ENCODE peak calls at places on chromosome 10, in five cellular contexts. Z, O, F, V and G are unnamed samples.

GRCh38 chr10:133008196-133008595 is 65.8 kb upstream of the CFAP46 start:
- DNase-seq in Z (no peak), O (no peak), F (no peak), V (no peak), G (no peak)

GRCh38 chr10:119020627-119020946 is 8.9 kb upstream of the NANOS1 start:
- DNase-seq in Z (no peak), O (peak; percentile 79), F (no peak), V (peak; percentile 61), G (no peak)

GRCh38 chr10:62779487-62780248 is 24.9 kb upstream of the ADO start:
- DNase-seq in Z (no peak), O (peak; percentile 75), F (no peak), V (no peak), G (no peak)

GRCh38 chr10:8069627-8070026 is 15.1 kb downstream of the GATA3 start:
- DNase-seq in Z (no peak), O (no peak), F (no peak), V (no peak), G (no peak)

GRCh38 chr10:29056729-29057128 is 232.1 kb upstream of the LYZL1 start:
- DNase-seq in Z (no peak), O (no peak), F (no peak), V (no peak), G (no peak)

GRCh38 chr10:44860811-44861751 is 50.1 kb upstream of the TMEM72 start:
- DNase-seq in Z (peak; percentile 38), O (peak; percentile 68), F (no peak), V (peak; percentile 64), G (no peak)

GRCh38 chr10:79145174-79145483 is 76.4 kb downstream of the ZMIZ1 start:
- DNase-seq in Z (no peak), O (no peak), F (no peak), V (no peak), G (no peak)

GRCh38 chr10:67772894-67773511 is 65.0 kb downstream of the DNAJC12 start:
- DNase-seq in Z (no peak), O (peak; percentile 17), F (no peak), V (no peak), G (no peak)

GRCh38 chr10:96747734-96748550 is 27.6 kb upstream of the PIK3AP1 start:
- DNase-seq in Z (no peak), O (no peak), F (no peak), V (no peak), G (no peak)

DNA sequence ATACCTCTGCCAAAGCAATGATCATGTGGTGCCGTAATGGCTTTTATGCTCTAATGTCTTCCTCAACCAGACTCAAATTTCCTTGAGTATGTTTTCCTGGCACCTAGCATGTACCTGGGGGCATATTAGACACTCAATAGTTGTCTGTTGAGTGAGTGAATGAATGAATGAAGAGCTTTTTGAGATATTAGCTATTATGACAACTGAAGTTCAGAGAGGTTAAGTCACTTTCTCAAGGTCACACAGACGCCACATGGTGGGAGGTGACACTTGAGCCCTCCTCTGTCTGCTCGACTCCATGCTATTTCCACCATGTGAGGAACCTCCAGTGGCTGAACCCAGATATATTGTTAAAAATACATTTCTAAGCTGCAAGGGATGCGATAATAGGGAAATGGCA is 132.1 kb downstream of the PRPF18 start:
- DNase-seq in Z (no peak), O (no peak), F (no peak), V (no peak), G (no peak)
- H3K4me3 ChIP-seq in Z (no peak overlapping the region), O (no peak overlapping the region), F (no peak overlapping the region), V (no peak overlapping the region), G (no peak overlapping the region)

DNA sequence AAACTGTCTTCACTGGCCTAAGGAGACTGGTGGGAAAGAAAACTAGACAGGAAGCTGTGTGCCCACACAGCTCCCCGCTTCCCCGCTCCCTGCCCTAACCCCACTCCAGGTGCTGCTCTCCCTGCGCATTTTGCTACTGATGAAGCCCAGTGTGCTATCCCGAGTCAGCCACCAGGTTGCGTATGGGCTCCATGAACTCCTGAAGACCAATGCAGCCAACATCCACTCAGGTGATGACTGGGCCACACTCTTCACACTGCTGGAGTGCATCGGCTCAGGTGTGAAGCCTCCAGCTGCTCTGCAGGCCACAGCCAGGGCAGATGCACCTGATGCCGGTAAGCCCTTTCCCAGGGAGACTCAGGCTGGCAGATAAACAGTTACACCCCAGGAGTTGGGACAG is 20.3 kb upstream of the NFKB2 start:
- DNase-seq in Z (no peak), O (no peak), F (no peak), V (no peak), G (no peak)
- TF ChIP-seq CTCF in Z (no peak), O (no peak), F (no peak), V (no peak), G (no peak)

DNA sequence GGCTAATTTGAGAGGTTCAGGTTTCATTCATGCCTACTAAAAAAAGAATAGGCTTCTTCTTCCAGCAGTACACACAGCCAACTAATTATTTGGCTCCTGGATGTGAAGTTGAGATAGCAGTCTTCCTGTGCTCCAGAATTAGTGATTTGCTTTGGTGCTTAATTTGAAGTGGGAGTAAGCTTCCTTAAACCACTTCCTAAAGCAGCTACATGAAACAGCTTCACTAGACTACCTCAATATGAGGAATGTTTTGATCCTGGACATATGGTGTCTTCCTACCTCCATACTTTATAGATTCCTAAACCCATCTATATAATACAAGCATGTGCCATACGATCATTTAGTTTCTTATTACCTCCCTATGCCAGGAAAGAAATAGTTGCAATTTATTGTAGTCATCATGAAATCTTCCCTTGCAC is 8.4 kb downstream of the VIM start:
- DNase-seq in Z (no peak), O (peak; percentile 16), F (no peak), V (no peak), G (no peak)
- H3K4me3 ChIP-seq in Z (no peak overlapping the region), O (no peak overlapping the region), F (peak overlapping the region; percentile 6), V (no peak overlapping the region), G (no peak overlapping the region)

GRCh38 chr10:17850526-17850925 is 41.4 kb downstream of the MRC1 start:
- DNase-seq in Z (no peak), O (no peak), F (no peak), V (no peak), G (no peak)

GRCh38 chr10:17848646-17849045 is 39.5 kb downstream of the MRC1 start:
- DNase-seq in Z (no peak), O (no peak), F (no peak), V (no peak), G (no peak)

GRCh38 chr10:17851611-17852010 is 42.5 kb downstream of the MRC1 start:
- DNase-seq in Z (peak; percentile 54), O (no peak), F (peak; percentile 65), V (no peak), G (no peak)

GRCh38 chr10:17847586-17848296 is 38.6 kb downstream of the MRC1 start:
- DNase-seq in Z (no peak), O (peak; percentile 41), F (no peak), V (no peak), G (no peak)
- TF ChIP-seq CTCF in Z (peak; percentile 46), O (peak; percentile 50), F (peak; percentile 58), V (peak; percentile 61), G (peak; percentile 43)

GRCh38 chr10:43140414-43140813 is 2.2 kb downstream of the CSGALNACT2 start:
- DNase-seq in Z (no peak), O (peak; percentile 96), F (no peak), V (peak; percentile 86), G (no peak)
- H3K4me3 ChIP-seq in Z (no peak overlapping the region), O (no peak overlapping the region), F (no peak overlapping the region), V (no peak overlapping the region), G (no peak overlapping the region)

GRCh38 chr10:48445932-48446331 is 139.5 kb downstream of the MAPK8 start:
- DNase-seq in Z (no peak), O (no peak), F (no peak), V (no peak), G (no peak)

GRCh38 chr10:48442809-48443177 is 136.3 kb downstream of the MAPK8 start:
- DNase-seq in Z (no peak), O (no peak), F (no peak), V (no peak), G (no peak)

GRCh38 chr10:48442090-48442808 is 135.8 kb downstream of the MAPK8 start:
- DNase-seq in Z (no peak), O (no peak), F (no peak), V (no peak), G (no peak)

GRCh38 chr10:48444861-48445841 is 138.7 kb downstream of the MAPK8 start:
- DNase-seq in Z (no peak), O (no peak), F (no peak), V (peak; percentile 43), G (no peak)

DNA sequence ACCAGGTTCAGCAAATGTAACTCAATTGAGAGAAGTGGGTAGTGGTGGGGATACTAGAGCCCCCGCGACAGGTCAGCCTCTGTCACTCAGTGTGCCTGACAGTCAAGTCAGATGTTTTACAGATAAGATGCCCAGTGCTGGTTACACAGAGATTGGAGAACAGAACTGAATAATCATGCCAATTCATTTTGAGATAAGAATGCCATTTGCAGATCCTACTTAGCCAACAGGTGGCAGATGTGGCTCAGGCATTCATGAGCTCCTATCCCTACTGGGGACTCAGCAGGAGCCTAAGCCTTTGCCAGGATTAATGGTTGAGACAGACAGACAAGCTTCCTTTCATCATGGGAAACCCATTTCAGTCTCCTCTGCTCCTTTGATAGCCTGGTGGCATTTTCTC is 137.8 kb downstream of the MAPK8 start:
- DNase-seq in Z (no peak), O (peak; percentile 29), F (no peak), V (no peak), G (peak; percentile 52)
- TF ChIP-seq CTCF in Z (peak; percentile 15), O (peak; percentile 5), F (peak; percentile 36), V (peak; percentile 52), G (peak; percentile 69)